ENCODE peak calls at places on chromosomes 11 and 22, in six cellular contexts. W is BJ, Z is globus pallidus, G is GM04503, E is AG09319, P is anterior cingulate cortex. K is an unnamed sample.

GRCh38 chr11:79087957-79088318 is 352.9 kb downstream of the TENM4 start:
- DNase-seq in W (no peak), Z (no peak), G (no peak), E (no peak), P (no peak), K (no peak)

GRCh38 chr11:128624269-128625170 is 37.2 kb upstream of the ETS1 start:
- DNase-seq in W (no peak), Z (no peak), G (no peak), E (no peak), P (no peak), K (no peak)

GRCh38 chr11:487571-488021 is 19.4 kb downstream of the RNH1 start:
- DNase-seq in W (no peak), Z (no peak), G (no peak), E (no peak), P (no peak), K (no peak)

GRCh38 chr22:24402460-24403192 is 24.8 kb upstream of the ADORA2A start:
- DNase-seq in W (peak; percentile 96), Z (peak; percentile 27), G (peak; percentile 81), E (peak; percentile 67), P (no peak), K (no peak)

GRCh38 chr11:293852-294661 is 5.1 kb downstream of the PGGHG start:
- DNase-seq in W (no peak), Z (no peak), G (no peak), E (no peak), P (no peak), K (no peak)

GRCh38 chr11:2233693-2234455 is 36.5 kb downstream of the ASCL2 start:
- DNase-seq in W (no peak), Z (no peak), G (no peak), E (no peak), P (no peak), K (no peak)

GRCh38 chr11:75524576-75525432 is 937 bp downstream of the GDPD5 start:
- DNase-seq in W (no peak), Z (no peak), G (no peak), E (no peak), P (no peak), K (no peak)

GRCh38 chr11:70570693-70571395 is 172.5 kb downstream of the CTTN start:
- DNase-seq in W (no peak), Z (no peak), G (no peak), E (no peak), P (no peak), K (no peak)

K was measured in hippocampal formation.